ENCODE peak calls at places on chromosomes 1 and 21, in seven cellular contexts. One of them, this sample, is unnamed.
A peak's percentile ranks its signal among the peaks of the same experiment; 100 is the strongest.

GRCh38 chr1:246907472-246907871 is 24.3 kb downstream of the AHCTF1 start:
- DNase-seq in sigmoid colon: no peak
- DNase-seq in ovary: no peak
- DNase-seq in endodermal cell: no peak
- DNase-seq in DND-41: peak; percentile 43
- DNase-seq in cardiac muscle cell: peak; percentile 79
- DNase-seq in adipocyte: peak; percentile 75
- DNase-seq in this sample: no peak

GRCh38 chr1:6485937-6486250 is 5.6 kb downstream of the PLEKHG5 start:
- DNase-seq in sigmoid colon: no peak
- DNase-seq in ovary: no peak
- DNase-seq in endodermal cell: no peak
- DNase-seq in DND-41: no peak
- DNase-seq in cardiac muscle cell: no peak
- DNase-seq in adipocyte: peak; percentile 40
- DNase-seq in this sample: no peak

GRCh38 chr1:89632213-89633102 is 462 bp upstream of the LRRC8C start:
- DNase-seq in sigmoid colon: peak; percentile 86
- DNase-seq in ovary: peak; percentile 87
- DNase-seq in endodermal cell: peak; percentile 90
- DNase-seq in DND-41: peak; percentile 84
- DNase-seq in cardiac muscle cell: peak; percentile 87
- DNase-seq in adipocyte: peak; percentile 92
- DNase-seq in this sample: peak; percentile 83

GRCh38 chr1:172085372-172085771 is 244.1 kb downstream of the DNM3 start:
- DNase-seq in sigmoid colon: no peak
- DNase-seq in ovary: no peak
- DNase-seq in endodermal cell: no peak
- DNase-seq in DND-41: no peak
- DNase-seq in cardiac muscle cell: no peak
- DNase-seq in adipocyte: peak; percentile 40
- DNase-seq in this sample: no peak

GRCh38 chr1:95562230-95562629 is 328.2 kb downstream of the RWDD3 start:
- DNase-seq in sigmoid colon: no peak
- DNase-seq in ovary: no peak
- DNase-seq in endodermal cell: no peak
- DNase-seq in DND-41: no peak
- DNase-seq in cardiac muscle cell: no peak
- DNase-seq in adipocyte: no peak
- DNase-seq in this sample: no peak

GRCh38 chr1:6440198-6441126 is 15.9 kb downstream of the ESPN start:
- DNase-seq in sigmoid colon: no peak
- DNase-seq in ovary: no peak
- DNase-seq in endodermal cell: peak; percentile 94
- DNase-seq in DND-41: no peak
- DNase-seq in cardiac muscle cell: peak; percentile 46
- DNase-seq in adipocyte: peak; percentile 48
- DNase-seq in this sample: no peak

GRCh38 chr1:108043712-108044111 is 78.7 kb upstream of the VAV3 start:
- DNase-seq in sigmoid colon: no peak
- DNase-seq in ovary: no peak
- DNase-seq in endodermal cell: no peak
- DNase-seq in DND-41: no peak
- DNase-seq in cardiac muscle cell: no peak
- DNase-seq in adipocyte: no peak
- DNase-seq in this sample: no peak

GRCh38 chr1:32808580-32808979 is 8.6 kb downstream of the YARS1 start:
- DNase-seq in sigmoid colon: no peak
- DNase-seq in ovary: no peak
- DNase-seq in endodermal cell: no peak
- DNase-seq in DND-41: no peak
- DNase-seq in cardiac muscle cell: no peak
- DNase-seq in adipocyte: no peak
- DNase-seq in this sample: no peak

GRCh38 chr1:178417858-178418257 is 78.9 kb downstream of the CLEC20A start:
- DNase-seq in sigmoid colon: no peak
- DNase-seq in ovary: no peak
- DNase-seq in endodermal cell: no peak
- DNase-seq in DND-41: no peak
- DNase-seq in cardiac muscle cell: peak; percentile 47
- DNase-seq in adipocyte: peak; percentile 28
- DNase-seq in this sample: no peak

GRCh38 chr1:13462682-13463081 is 51.1 kb downstream of the LRRC38 start:
- DNase-seq in sigmoid colon: no peak
- DNase-seq in ovary: no peak
- DNase-seq in endodermal cell: no peak
- DNase-seq in DND-41: no peak
- DNase-seq in cardiac muscle cell: peak; percentile 37
- DNase-seq in adipocyte: no peak
- DNase-seq in this sample: no peak
- H3K27me3 ChIP-seq in sigmoid colon: no peaks in the 10 kb centered on the region
- H3K27me3 ChIP-seq in ovary: no peaks in the 10 kb centered on the region
- H3K27me3 ChIP-seq in endodermal cell: no peaks in the 10 kb centered on the region
- H3K27me3 ChIP-seq in DND-41: no peaks in the 10 kb centered on the region
- H3K27me3 ChIP-seq in cardiac muscle cell: no peaks in the 10 kb centered on the region
- H3K27me3 ChIP-seq in adipocyte: peaks cover 27% of the 10 kb centered on the region
- H3K27me3 ChIP-seq in this sample: no peaks in the 10 kb centered on the region

GRCh38 chr1:228737613-228738012 is 2.3 kb downstream of the RHOU start:
- DNase-seq in sigmoid colon: peak; percentile 75
- DNase-seq in ovary: no peak
- DNase-seq in endodermal cell: peak; percentile 40
- DNase-seq in DND-41: no peak
- DNase-seq in cardiac muscle cell: no peak
- DNase-seq in adipocyte: no peak
- DNase-seq in this sample: no peak
- H3K4me3 ChIP-seq in sigmoid colon: peak overlapping the region; percentile 96
- H3K4me3 ChIP-seq in ovary: peak overlapping the region; percentile 82
- H3K4me3 ChIP-seq in endodermal cell: no peak overlapping the region
- H3K4me3 ChIP-seq in DND-41: no peak overlapping the region
- H3K4me3 ChIP-seq in cardiac muscle cell: no peak overlapping the region
- H3K4me3 ChIP-seq in adipocyte: peak overlapping the region; percentile 88
- H3K4me3 ChIP-seq in this sample: peak overlapping the region; percentile 71

GRCh38 chr1:22366346-22366745 is 85.3 kb upstream of the ZBTB40 start:
- DNase-seq in sigmoid colon: no peak
- DNase-seq in ovary: no peak
- DNase-seq in endodermal cell: no peak
- DNase-seq in DND-41: no peak
- DNase-seq in cardiac muscle cell: no peak
- DNase-seq in adipocyte: no peak
- DNase-seq in this sample: no peak

GRCh38 chr1:22364326-22364650 is 87.4 kb upstream of the ZBTB40 start:
- DNase-seq in sigmoid colon: no peak
- DNase-seq in ovary: no peak
- DNase-seq in endodermal cell: no peak
- DNase-seq in DND-41: no peak
- DNase-seq in cardiac muscle cell: no peak
- DNase-seq in adipocyte: no peak
- DNase-seq in this sample: no peak

GRCh38 chr1:22365331-22366295 is 86.0 kb upstream of the ZBTB40 start:
- DNase-seq in sigmoid colon: no peak
- DNase-seq in ovary: no peak
- DNase-seq in endodermal cell: no peak
- DNase-seq in DND-41: no peak
- DNase-seq in cardiac muscle cell: no peak
- DNase-seq in adipocyte: no peak
- DNase-seq in this sample: no peak

GRCh38 chr1:22363403-22364325 is 88.0 kb upstream of the ZBTB40 start:
- DNase-seq in sigmoid colon: no peak
- DNase-seq in ovary: no peak
- DNase-seq in endodermal cell: no peak
- DNase-seq in DND-41: no peak
- DNase-seq in cardiac muscle cell: no peak
- DNase-seq in adipocyte: no peak
- DNase-seq in this sample: no peak

DNA sequence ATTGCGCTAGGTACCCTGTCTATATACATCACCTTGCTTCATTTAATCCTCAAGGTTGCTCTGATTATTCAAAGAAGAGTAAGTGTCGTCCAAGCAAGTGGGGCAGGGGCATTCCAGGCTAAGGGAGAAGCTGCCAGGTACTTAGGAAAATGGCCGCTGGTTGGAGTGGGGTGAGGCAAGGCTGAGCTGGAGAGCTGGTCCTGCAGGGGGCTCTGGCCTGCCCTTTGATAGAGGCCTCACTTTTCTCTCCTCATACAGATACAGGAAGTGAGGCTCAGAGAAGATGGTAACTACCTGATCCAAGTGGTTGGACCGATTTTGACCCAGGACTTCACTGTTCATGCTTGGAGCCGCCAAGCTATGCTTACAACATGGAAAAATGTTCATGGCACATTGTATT is 86.9 kb upstream of the ZBTB40 start:
- DNase-seq in sigmoid colon: no peak
- DNase-seq in ovary: no peak
- DNase-seq in endodermal cell: peak; percentile 83
- DNase-seq in DND-41: no peak
- DNase-seq in cardiac muscle cell: no peak
- DNase-seq in adipocyte: no peak
- DNase-seq in this sample: no peak
- H3K27me3 ChIP-seq in sigmoid colon: no peaks in the 10 kb centered on the region
- H3K27me3 ChIP-seq in ovary: no peaks in the 10 kb centered on the region
- H3K27me3 ChIP-seq in endodermal cell: no peaks in the 10 kb centered on the region
- H3K27me3 ChIP-seq in DND-41: peaks cover 23% of the 10 kb centered on the region
- H3K27me3 ChIP-seq in cardiac muscle cell: peaks cover 60% of the 10 kb centered on the region
- H3K27me3 ChIP-seq in adipocyte: peaks cover 67% of the 10 kb centered on the region
- H3K27me3 ChIP-seq in this sample: no peaks in the 10 kb centered on the region

GRCh38 chr1:210311726-210312493 is 16.8 kb upstream of the HHAT start:
- DNase-seq in sigmoid colon: no peak
- DNase-seq in ovary: no peak
- DNase-seq in endodermal cell: no peak
- DNase-seq in DND-41: no peak
- DNase-seq in cardiac muscle cell: peak; percentile 43
- DNase-seq in adipocyte: no peak
- DNase-seq in this sample: no peak
- H3K4me3 ChIP-seq in sigmoid colon: peak overlapping the region; percentile 46
- H3K4me3 ChIP-seq in ovary: no peak overlapping the region
- H3K4me3 ChIP-seq in endodermal cell: peak overlapping the region; percentile 84
- H3K4me3 ChIP-seq in DND-41: no peak overlapping the region
- H3K4me3 ChIP-seq in cardiac muscle cell: peak overlapping the region; percentile 45
- H3K4me3 ChIP-seq in adipocyte: peak overlapping the region; percentile 79
- H3K4me3 ChIP-seq in this sample: no peak overlapping the region

GRCh38 chr1:11441211-11441952 is 37.6 kb upstream of the DISP3 start:
- DNase-seq in sigmoid colon: no peak
- DNase-seq in ovary: no peak
- DNase-seq in endodermal cell: no peak
- DNase-seq in DND-41: no peak
- DNase-seq in cardiac muscle cell: no peak
- DNase-seq in adipocyte: no peak
- DNase-seq in this sample: no peak

GRCh38 chr1:11444907-11445306 is 34.0 kb upstream of the DISP3 start:
- DNase-seq in sigmoid colon: no peak
- DNase-seq in ovary: no peak
- DNase-seq in endodermal cell: no peak
- DNase-seq in DND-41: no peak
- DNase-seq in cardiac muscle cell: no peak
- DNase-seq in adipocyte: no peak
- DNase-seq in this sample: no peak

GRCh38 chr1:11447903-11448302 is 31.1 kb upstream of the DISP3 start:
- DNase-seq in sigmoid colon: no peak
- DNase-seq in ovary: no peak
- DNase-seq in endodermal cell: peak; percentile 56
- DNase-seq in DND-41: no peak
- DNase-seq in cardiac muscle cell: no peak
- DNase-seq in adipocyte: no peak
- DNase-seq in this sample: no peak

GRCh38 chr1:11439051-11439450 is 39.9 kb upstream of the DISP3 start:
- DNase-seq in sigmoid colon: no peak
- DNase-seq in ovary: no peak
- DNase-seq in endodermal cell: no peak
- DNase-seq in DND-41: no peak
- DNase-seq in cardiac muscle cell: no peak
- DNase-seq in adipocyte: no peak
- DNase-seq in this sample: no peak

GRCh38 chr1:11443043-11443442 is 35.9 kb upstream of the DISP3 start:
- DNase-seq in sigmoid colon: no peak
- DNase-seq in ovary: no peak
- DNase-seq in endodermal cell: no peak
- DNase-seq in DND-41: no peak
- DNase-seq in cardiac muscle cell: no peak
- DNase-seq in adipocyte: no peak
- DNase-seq in this sample: no peak
- H3K27me3 ChIP-seq in sigmoid colon: no peaks in the 10 kb centered on the region
- H3K27me3 ChIP-seq in ovary: no peaks in the 10 kb centered on the region
- H3K27me3 ChIP-seq in endodermal cell: no peaks in the 10 kb centered on the region
- H3K27me3 ChIP-seq in DND-41: peaks cover 12% of the 10 kb centered on the region
- H3K27me3 ChIP-seq in cardiac muscle cell: no peaks in the 10 kb centered on the region
- H3K27me3 ChIP-seq in adipocyte: peaks cover 72% of the 10 kb centered on the region
- H3K27me3 ChIP-seq in this sample: no peaks in the 10 kb centered on the region

GRCh38 chr21:43192501-43193081 is 23.8 kb downstream of the CRYAA start:
- DNase-seq in sigmoid colon: peak; percentile 39
- DNase-seq in ovary: no peak
- DNase-seq in endodermal cell: no peak
- DNase-seq in DND-41: peak; percentile 40
- DNase-seq in cardiac muscle cell: no peak
- DNase-seq in adipocyte: no peak
- DNase-seq in this sample: no peak

GRCh38 chr21:43189936-43190335 is 21.1 kb downstream of the CRYAA start:
- DNase-seq in sigmoid colon: peak; percentile 13
- DNase-seq in ovary: no peak
- DNase-seq in endodermal cell: peak; percentile 30
- DNase-seq in DND-41: no peak
- DNase-seq in cardiac muscle cell: no peak
- DNase-seq in adipocyte: no peak
- DNase-seq in this sample: no peak

GRCh38 chr21:43191521-43191920 is 22.7 kb downstream of the CRYAA start:
- DNase-seq in sigmoid colon: peak; percentile 12
- DNase-seq in ovary: no peak
- DNase-seq in endodermal cell: peak; percentile 24
- DNase-seq in DND-41: no peak
- DNase-seq in cardiac muscle cell: no peak
- DNase-seq in adipocyte: no peak
- DNase-seq in this sample: no peak

GRCh38 chr21:43191971-43192370 is 23.2 kb downstream of the CRYAA start:
- DNase-seq in sigmoid colon: peak; percentile 26
- DNase-seq in ovary: no peak
- DNase-seq in endodermal cell: peak; percentile 14
- DNase-seq in DND-41: no peak
- DNase-seq in cardiac muscle cell: no peak
- DNase-seq in adipocyte: no peak
- DNase-seq in this sample: no peak

DNA sequence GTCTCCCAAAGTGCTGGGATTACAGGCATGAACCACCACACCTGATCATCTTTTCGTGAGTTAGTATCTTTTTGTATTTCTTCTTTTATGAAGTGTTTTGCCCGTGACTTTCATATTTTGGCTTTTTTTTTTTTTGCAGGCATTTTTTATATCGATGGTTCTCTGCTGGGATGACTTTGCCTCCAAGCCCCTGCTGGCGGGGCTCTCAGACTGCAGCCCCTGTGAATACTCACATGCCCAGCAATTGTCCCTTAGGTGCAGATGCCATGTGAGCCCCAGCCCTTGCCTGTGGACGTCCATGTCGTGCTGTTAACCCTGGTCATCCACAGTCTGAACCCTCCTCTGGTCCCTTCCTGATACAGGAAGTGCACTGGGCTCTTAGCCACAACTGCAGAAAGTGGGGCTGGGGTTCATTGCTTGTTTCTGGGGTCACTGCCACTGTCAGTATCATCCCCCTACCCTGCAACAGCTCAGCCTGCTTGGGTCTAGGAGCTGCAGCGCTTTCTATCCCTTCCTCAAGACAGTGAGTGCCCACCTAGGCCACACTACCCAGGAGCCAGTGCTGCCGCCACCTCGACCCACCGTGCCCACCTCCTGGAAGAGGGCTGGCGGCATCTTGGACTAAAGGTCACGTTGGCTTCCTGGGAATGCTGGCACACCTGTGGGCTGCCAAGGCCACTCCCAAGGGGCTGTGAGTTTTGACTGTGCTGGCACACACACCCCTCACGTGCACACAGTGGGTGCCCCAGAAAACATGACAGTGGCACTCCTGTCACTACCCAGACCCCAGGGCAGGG is 21.9 kb downstream of the CRYAA start:
- DNase-seq in sigmoid colon: peak; percentile 45
- DNase-seq in ovary: no peak
- DNase-seq in endodermal cell: peak; percentile 42
- DNase-seq in DND-41: no peak
- DNase-seq in cardiac muscle cell: no peak
- DNase-seq in adipocyte: no peak
- DNase-seq in this sample: no peak
- H3K4me3 ChIP-seq in sigmoid colon: no peak overlapping the region
- H3K4me3 ChIP-seq in ovary: no peak overlapping the region
- H3K4me3 ChIP-seq in endodermal cell: no peak overlapping the region
- H3K4me3 ChIP-seq in DND-41: no peak overlapping the region
- H3K4me3 ChIP-seq in cardiac muscle cell: no peak overlapping the region
- H3K4me3 ChIP-seq in adipocyte: no peak overlapping the region
- H3K4me3 ChIP-seq in this sample: no peak overlapping the region